ENCODE peak calls at places on chromosomes 5 and 9, in eight cellular contexts. One of them, this sample, is unnamed.
A peak's percentile ranks its signal among the peaks of the same experiment; 100 is the strongest.

GRCh38 chr9:37293664-37294524 is 128.6 kb upstream of the GRHPR start:
- DNase-seq in EH: peak; percentile 48
- DNase-seq in ACHN: no peak
- DNase-seq in NCI-H187: no peak
- DNase-seq in effector CD8-positive, alpha-beta T cell: no peak
- DNase-seq in tibial artery: no peak
- DNase-seq in mucosa of descending colon: no peak
- DNase-seq in CD4-positive, alpha-beta T cell: no peak
- DNase-seq in this sample: no peak

GRCh38 chr9:132024589-132024988 is 55.1 kb downstream of the MED27 start:
- DNase-seq in EH: no peak
- DNase-seq in ACHN: no peak
- DNase-seq in NCI-H187: no peak
- DNase-seq in effector CD8-positive, alpha-beta T cell: no peak
- DNase-seq in tibial artery: no peak
- DNase-seq in mucosa of descending colon: no peak
- DNase-seq in CD4-positive, alpha-beta T cell: no peak
- DNase-seq in this sample: no peak

GRCh38 chr5:126015244-126016054 is 407.8 kb upstream of the GRAMD2B start:
- DNase-seq in EH: no peak
- DNase-seq in ACHN: no peak
- DNase-seq in NCI-H187: no peak
- DNase-seq in effector CD8-positive, alpha-beta T cell: no peak
- DNase-seq in tibial artery: no peak
- DNase-seq in mucosa of descending colon: no peak
- DNase-seq in CD4-positive, alpha-beta T cell: no peak
- DNase-seq in this sample: no peak

GRCh38 chr5:165334186-165334585 is 1828.8 kb downstream of the MAT2B start:
- DNase-seq in EH: no peak
- DNase-seq in ACHN: no peak
- DNase-seq in NCI-H187: no peak
- DNase-seq in effector CD8-positive, alpha-beta T cell: no peak
- DNase-seq in tibial artery: no peak
- DNase-seq in mucosa of descending colon: no peak
- DNase-seq in CD4-positive, alpha-beta T cell: no peak
- DNase-seq in this sample: no peak

GRCh38 chr5:34717426-34718327 is 61.5 kb downstream of the RAI14 start:
- DNase-seq in EH: peak; percentile 100
- DNase-seq in ACHN: peak; percentile 97
- DNase-seq in NCI-H187: no peak
- DNase-seq in effector CD8-positive, alpha-beta T cell: no peak
- DNase-seq in tibial artery: no peak
- DNase-seq in mucosa of descending colon: no peak
- DNase-seq in CD4-positive, alpha-beta T cell: no peak
- DNase-seq in this sample: no peak

GRCh38 chr9:127714916-127715442 is 484 bp downstream of the PTRH1 start:
- DNase-seq in EH: peak; percentile 21
- DNase-seq in ACHN: peak; percentile 13
- DNase-seq in NCI-H187: no peak
- DNase-seq in effector CD8-positive, alpha-beta T cell: no peak
- DNase-seq in tibial artery: no peak
- DNase-seq in mucosa of descending colon: peak; percentile 75
- DNase-seq in CD4-positive, alpha-beta T cell: no peak
- DNase-seq in this sample: no peak

GRCh38 chr5:102755691-102756371 is 726 bp downstream of the PAM start:
- DNase-seq in EH: peak; percentile 82
- DNase-seq in ACHN: peak; percentile 87
- DNase-seq in NCI-H187: peak; percentile 52
- DNase-seq in effector CD8-positive, alpha-beta T cell: peak; percentile 20
- DNase-seq in tibial artery: peak; percentile 85
- DNase-seq in mucosa of descending colon: peak; percentile 71
- DNase-seq in CD4-positive, alpha-beta T cell: peak; percentile 55
- DNase-seq in this sample: peak; percentile 49

GRCh38 chr9:130090915-130091314 is 37.2 kb downstream of the GPR107 start:
- DNase-seq in EH: no peak
- DNase-seq in ACHN: no peak
- DNase-seq in NCI-H187: no peak
- DNase-seq in effector CD8-positive, alpha-beta T cell: no peak
- DNase-seq in tibial artery: no peak
- DNase-seq in mucosa of descending colon: no peak
- DNase-seq in CD4-positive, alpha-beta T cell: no peak
- DNase-seq in this sample: no peak

GRCh38 chr5:134578578-134579283 is 53.3 kb downstream of the JADE2 start:
- DNase-seq in EH: no peak
- DNase-seq in ACHN: no peak
- DNase-seq in NCI-H187: no peak
- DNase-seq in effector CD8-positive, alpha-beta T cell: no peak
- DNase-seq in tibial artery: peak; percentile 63
- DNase-seq in mucosa of descending colon: peak; percentile 32
- DNase-seq in CD4-positive, alpha-beta T cell: no peak
- DNase-seq in this sample: no peak

GRCh38 chr9:133635903-133636531 is at the start of gene DBH:
- DNase-seq in EH: no peak
- DNase-seq in ACHN: no peak
- DNase-seq in NCI-H187: no peak
- DNase-seq in effector CD8-positive, alpha-beta T cell: no peak
- DNase-seq in tibial artery: no peak
- DNase-seq in mucosa of descending colon: no peak
- DNase-seq in CD4-positive, alpha-beta T cell: no peak
- DNase-seq in this sample: no peak

GRCh38 chr5:107635276-107635675 is 35.5 kb downstream of the EFNA5 start:
- DNase-seq in EH: no peak
- DNase-seq in ACHN: no peak
- DNase-seq in NCI-H187: no peak
- DNase-seq in effector CD8-positive, alpha-beta T cell: no peak
- DNase-seq in tibial artery: no peak
- DNase-seq in mucosa of descending colon: no peak
- DNase-seq in CD4-positive, alpha-beta T cell: no peak
- DNase-seq in this sample: no peak

GRCh38 chr5:52945040-52945439 is 44.1 kb upstream of the ITGA2 start:
- DNase-seq in EH: no peak
- DNase-seq in ACHN: no peak
- DNase-seq in NCI-H187: no peak
- DNase-seq in effector CD8-positive, alpha-beta T cell: no peak
- DNase-seq in tibial artery: no peak
- DNase-seq in mucosa of descending colon: no peak
- DNase-seq in CD4-positive, alpha-beta T cell: no peak
- DNase-seq in this sample: no peak

GRCh38 chr5:137498736-137499505 is at the start of gene SPOCK1:
- DNase-seq in EH: peak; percentile 82
- DNase-seq in ACHN: peak; percentile 81
- DNase-seq in NCI-H187: peak; percentile 64
- DNase-seq in effector CD8-positive, alpha-beta T cell: peak; percentile 2
- DNase-seq in tibial artery: peak; percentile 81
- DNase-seq in mucosa of descending colon: peak; percentile 76
- DNase-seq in CD4-positive, alpha-beta T cell: peak; percentile 40
- DNase-seq in this sample: peak; percentile 49

GRCh38 chr9:130345993-130346385 is 80.4 kb downstream of the HMCN2 start:
- DNase-seq in EH: no peak
- DNase-seq in ACHN: no peak
- DNase-seq in NCI-H187: no peak
- DNase-seq in effector CD8-positive, alpha-beta T cell: no peak
- DNase-seq in tibial artery: no peak
- DNase-seq in mucosa of descending colon: no peak
- DNase-seq in CD4-positive, alpha-beta T cell: no peak
- DNase-seq in this sample: no peak

GRCh38 chr5:96017951-96018350 is 56.3 kb upstream of the ELL2 start:
- DNase-seq in EH: peak; percentile 92
- DNase-seq in ACHN: no peak
- DNase-seq in NCI-H187: no peak
- DNase-seq in effector CD8-positive, alpha-beta T cell: no peak
- DNase-seq in tibial artery: no peak
- DNase-seq in mucosa of descending colon: no peak
- DNase-seq in CD4-positive, alpha-beta T cell: no peak
- DNase-seq in this sample: no peak

GRCh38 chr9:136619742-136620440 is 42.8 kb upstream of the EGFL7 start:
- DNase-seq in EH: no peak
- DNase-seq in ACHN: no peak
- DNase-seq in NCI-H187: no peak
- DNase-seq in effector CD8-positive, alpha-beta T cell: no peak
- DNase-seq in tibial artery: peak; percentile 82
- DNase-seq in mucosa of descending colon: peak; percentile 73
- DNase-seq in CD4-positive, alpha-beta T cell: no peak
- DNase-seq in this sample: no peak

GRCh38 chr9:128805661-128806060 is 12.6 kb upstream of the ENDOG start:
- DNase-seq in EH: no peak
- DNase-seq in ACHN: no peak
- DNase-seq in NCI-H187: no peak
- DNase-seq in effector CD8-positive, alpha-beta T cell: no peak
- DNase-seq in tibial artery: no peak
- DNase-seq in mucosa of descending colon: no peak
- DNase-seq in CD4-positive, alpha-beta T cell: no peak
- DNase-seq in this sample: no peak

GRCh38 chr9:128190516-128191405 is 611 bp downstream of the CIZ1 start:
- DNase-seq in EH: no peak
- DNase-seq in ACHN: no peak
- DNase-seq in NCI-H187: no peak
- DNase-seq in effector CD8-positive, alpha-beta T cell: peak; percentile 34
- DNase-seq in tibial artery: no peak
- DNase-seq in mucosa of descending colon: peak; percentile 46
- DNase-seq in CD4-positive, alpha-beta T cell: no peak
- DNase-seq in this sample: no peak

GRCh38 chr5:152686931-152687330 is 281.9 kb upstream of the NMUR2 start:
- DNase-seq in EH: no peak
- DNase-seq in ACHN: no peak
- DNase-seq in NCI-H187: no peak
- DNase-seq in effector CD8-positive, alpha-beta T cell: no peak
- DNase-seq in tibial artery: no peak
- DNase-seq in mucosa of descending colon: no peak
- DNase-seq in CD4-positive, alpha-beta T cell: no peak
- DNase-seq in this sample: no peak

GRCh38 chr5:90170231-90170630 is 239.3 kb downstream of the CETN3 start:
- DNase-seq in EH: no peak
- DNase-seq in ACHN: no peak
- DNase-seq in NCI-H187: no peak
- DNase-seq in effector CD8-positive, alpha-beta T cell: no peak
- DNase-seq in tibial artery: no peak
- DNase-seq in mucosa of descending colon: no peak
- DNase-seq in CD4-positive, alpha-beta T cell: no peak
- DNase-seq in this sample: no peak

This sample was measured in activated T-helper 2 cell treated with anti-CD3 and anti-CD28 coated beads, Interferon-gamma antibody, Interleukin-2, Interleukin-4, amounts not matched to agents 10 μg/mL and 5 μg/mL and 100 μg/mL, durations not matched to agents 14 hours and 24 hours and 36 hours.